ENCODE peak calls at places on chromosomes 11 and 22, in eight cellular contexts. Y is left ventricle myocardium inferior, N is A673, K is H7, U is NB4, J is IMR-90, L is neural progenitor cell, C is K562. A is an unnamed sample.

GRCh38 chr11:62497132-62497915 is 49.3 kb downstream of the AHNAK start:
- DNase-seq in Y (no peak), U (peak; percentile 85), C (no peak), N (peak; percentile 81), K (peak; percentile 65), L (peak; percentile 74), J (peak; percentile 81), A (no peak)

GRCh38 chr11:124799384-124800225 is 601 bp downstream of the MSANTD2 start:
- DNase-seq in Y (peak; percentile 22), J (peak; percentile 18), K (peak; percentile 82), U (peak; percentile 65), N (peak; percentile 65), C (peak; percentile 53), L (peak; percentile 87), A (peak; percentile 18)

GRCh38 chr11:134414036-134414731 is 2.1 kb upstream of the B3GAT1 start:
- DNase-seq in K (no peak), N (no peak), U (no peak), J (no peak), Y (no peak), C (no peak), L (peak; percentile 30), A (no peak)

GRCh38 chr11:111801135-111801534 is 34.9 kb upstream of the PPP2R1B start:
- DNase-seq in U (no peak), K (no peak), C (no peak), J (no peak), L (no peak), Y (no peak), N (no peak), A (no peak)

GRCh38 chr11:96257972-96258951 is 84.7 kb downstream of the MAML2 start:
- DNase-seq in Y (no peak), U (peak; percentile 67), J (peak; percentile 58), C (no peak), N (no peak), L (no peak), K (no peak), A (no peak)

GRCh38 chr11:15906481-15907035 is 449.8 kb downstream of the SOX6 start:
- DNase-seq in U (no peak), L (no peak), N (no peak), J (no peak), C (no peak), Y (no peak), K (no peak), A (no peak)

GRCh38 chr11:118658372-118659313 is 20.8 kb downstream of the TREH start:
- DNase-seq in N (no peak), C (peak; percentile 34), J (no peak), Y (no peak), L (no peak), U (peak; percentile 15), K (peak; percentile 71), A (no peak)

GRCh38 chr22:38490915-38491314 is 15.2 kb downstream of the DDX17 start:
- DNase-seq in N (no peak), J (peak; percentile 79), C (no peak), Y (peak; percentile 67), L (no peak), U (no peak), K (no peak), A (no peak)

GRCh38 chr11:124646148-124646547 is 23.5 kb downstream of the TBRG1 start:
- DNase-seq in J (no peak), L (no peak), U (peak; percentile 31), C (no peak), Y (no peak), N (no peak), K (no peak), A (no peak)

GRCh38 chr22:19629331-19629719 is 85.0 kb upstream of the SEPTIN5 start:
- DNase-seq in Y (no peak), C (no peak), L (no peak), N (no peak), K (no peak), U (no peak), J (no peak), A (no peak)

GRCh38 chr22:27474112-27474571 is 327.4 kb downstream of the MN1 start:
- DNase-seq in J (no peak), K (no peak), Y (no peak), L (no peak), N (peak; percentile 63), U (no peak), C (no peak), A (no peak)

GRCh38 chr11:126193038-126193478 is 18.4 kb downstream of the RPUSD4 start:
- DNase-seq in L (no peak), Y (no peak), C (no peak), N (no peak), U (no peak), K (peak; percentile 34), J (no peak), A (no peak)

GRCh38 chr11:118606157-118606843 is 1.1 kb upstream of the PHLDB1 start:
- DNase-seq in N (no peak), J (no peak), L (peak; percentile 52), K (peak; percentile 63), Y (peak; percentile 53), U (no peak), C (no peak), A (no peak)

GRCh38 chr11:63536669-63537292 is at the start of gene PLAAT4:
- DNase-seq in N (peak; percentile 18), K (peak; percentile 36), Y (peak; percentile 20), C (no peak), L (no peak), U (peak; percentile 58), J (peak; percentile 58), A (no peak)

GRCh38 chr22:33000342-33001280 is 57.6 kb downstream of the SYN3 start:
- DNase-seq in C (peak; percentile 52), K (peak; percentile 90), L (peak; percentile 91), J (peak; percentile 32), N (peak; percentile 84), U (peak; percentile 90), Y (peak; percentile 58), A (peak; percentile 60)

GRCh38 chr11:93248602-93249001 is 50.8 kb upstream of the SLC36A4 start:
- DNase-seq in Y (no peak), L (no peak), N (peak; percentile 15), K (no peak), J (peak; percentile 26), C (no peak), U (peak; percentile 30), A (no peak)

GRCh38 chr11:24216488-24216887 is 280.4 kb upstream of the LUZP2 start:
- DNase-seq in Y (no peak), L (no peak), K (no peak), U (no peak), C (no peak), J (no peak), N (no peak), A (no peak)

GRCh38 chr11:40175980-40176379 is 1283.5 kb downstream of the LRRC4C start:
- DNase-seq in L (no peak), U (no peak), N (no peak), J (no peak), Y (no peak), C (no peak), K (no peak), A (no peak)

GRCh38 chr11:85740464-85741400 is 54.7 kb upstream of the CCDC89 start:
- DNase-seq in C (no peak), U (no peak), Y (no peak), J (no peak), N (no peak), K (no peak), L (peak; percentile 43), A (no peak)

GRCh38 chr22:17381237-17381913 is 12.1 kb downstream of the CECR2 start:
- DNase-seq in L (peak; percentile 26), N (no peak), J (no peak), Y (no peak), C (no peak), U (peak; percentile 62), K (no peak), A (no peak)

GRCh38 chr22:17380711-17381087 is 11.4 kb downstream of the CECR2 start:
- DNase-seq in Y (no peak), N (no peak), K (no peak), U (no peak), C (no peak), L (peak; percentile 75), J (no peak), A (no peak)

GRCh38 chr22:17388235-17388634 is 19.0 kb downstream of the CECR2 start:
- DNase-seq in C (no peak), K (no peak), L (no peak), U (no peak), Y (no peak), J (no peak), N (no peak), A (no peak)

GRCh38 chr22:17387356-17387755 is 18.1 kb downstream of the CECR2 start:
- DNase-seq in C (no peak), N (no peak), J (no peak), L (no peak), U (no peak), Y (no peak), K (no peak), A (no peak)

GRCh38 chr22:17384612-17385345 is 15.5 kb downstream of the CECR2 start:
- DNase-seq in C (no peak), K (no peak), N (no peak), Y (no peak), J (no peak), U (no peak), L (no peak), A (no peak)
- H3K4me3 ChIP-seq in C (no peak overlapping the region), K (no peak overlapping the region), N (no peak overlapping the region), Y (no peak overlapping the region), J (no peak overlapping the region), U (no peak overlapping the region), L (no peak overlapping the region), A (no peak overlapping the region)

GRCh38 chr11:57498540-57498939 is 17.0 kb downstream of the SLC43A1 start:
- DNase-seq in N (no peak), C (no peak), Y (no peak), J (no peak), K (no peak), L (no peak), U (no peak), A (no peak)
- H3K4me3 ChIP-seq in N (no peak overlapping the region), C (no peak overlapping the region), Y (no peak overlapping the region), J (no peak overlapping the region), K (no peak overlapping the region), L (no peak overlapping the region), U (no peak overlapping the region), A (no peak overlapping the region)

GRCh38 chr22:49963647-49964026 is 3.1 kb downstream of the PIM3 start:
- DNase-seq in Y (peak; percentile 15), U (no peak), L (no peak), N (no peak), C (no peak), J (no peak), K (no peak), A (no peak)
- H3K4me3 ChIP-seq in Y (peak overlapping the region; percentile 96), U (no peak overlapping the region), L (no peak overlapping the region), N (peak overlapping the region; percentile 93), C (no peak overlapping the region), J (no peak overlapping the region), K (no peak overlapping the region), A (no peak overlapping the region)

DNA sequence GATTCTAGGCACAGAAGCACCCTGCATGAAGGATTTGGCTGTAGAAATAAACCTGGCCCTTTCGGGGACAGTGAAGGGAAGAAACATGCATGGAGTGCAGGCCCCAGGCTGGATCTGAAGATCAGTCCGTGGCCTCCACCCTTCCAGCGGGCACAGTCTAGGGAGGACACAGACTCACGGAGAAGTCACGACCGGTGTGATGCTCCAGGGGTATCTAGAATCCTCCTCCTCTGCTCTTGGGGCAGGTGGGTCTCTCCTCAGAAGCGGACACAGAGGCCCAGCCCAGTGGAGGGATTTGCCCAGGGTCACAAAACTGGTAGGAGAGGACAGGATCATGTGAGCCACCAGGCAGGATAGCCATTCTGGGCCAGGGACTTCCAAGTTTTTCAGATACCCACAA is 22.4 kb downstream of the SLCO2B1 start:
- DNase-seq in N (no peak), U (no peak), J (no peak), L (no peak), Y (no peak), K (peak; percentile 14), C (no peak), A (no peak)
- H3K4me3 ChIP-seq in N (no peak overlapping the region), U (no peak overlapping the region), J (no peak overlapping the region), L (no peak overlapping the region), Y (no peak overlapping the region), K (no peak overlapping the region), C (no peak overlapping the region), A (no peak overlapping the region)

GRCh38 chr11:44708523-44709280 is 18.1 kb upstream of the TSPAN18 start:
- DNase-seq in C (no peak), L (no peak), K (no peak), J (no peak), Y (no peak), U (no peak), N (no peak), A (no peak)
- H3K4me3 ChIP-seq in C (no peak overlapping the region), L (no peak overlapping the region), K (no peak overlapping the region), J (no peak overlapping the region), Y (no peak overlapping the region), U (no peak overlapping the region), N (no peak overlapping the region), A (no peak overlapping the region)